ENCODE peak calls at places on chromosomes 13 and 19, in four cellular contexts. E, I, C and M are unnamed samples. For H3K27me3, the result is how much of the 10 kb centered on the place peaks cover.

GRCh38 chr13:102566513-102566912 is 30.3 kb upstream of the TPP2 start:
- DNase-seq in C (no peak), E (no peak), I (no peak), M (no peak)

GRCh38 chr19:7083076-7083956 is 13.8 kb downstream of the ZNF557 start:
- DNase-seq in C (peak), I (no peak), E (no peak), M (no peak)

GRCh38 chr19:5059191-5059579 is 90.3 kb downstream of the KDM4B start:
- DNase-seq in E (no peak), I (no peak), C (peak), M (no peak)

GRCh38 chr13:85367887-85368286 is 431.3 kb downstream of the SLITRK6 start:
- DNase-seq in C (no peak), I (no peak), E (no peak), M (no peak)

GRCh38 chr13:27353166-27353583 is 71.2 kb upstream of the GTF3A start:
- DNase-seq in E (no peak), C (peak), I (peak), M (peak)

GRCh38 chr13:111335263-111335662 is 14.8 kb downstream of the TEX29 start:
- DNase-seq in I (no peak), C (no peak), E (no peak), M (no peak)

GRCh38 chr13:113815151-113816058 is 48.5 kb downstream of the GAS6 start:
- DNase-seq in C (no peak), I (no peak), E (peak), M (peak)

GRCh38 chr13:112696869-112697465 is 7.1 kb downstream of the ATP11A start:
- DNase-seq in E (no peak), C (no peak), I (no peak), M (no peak)

GRCh38 chr13:36999054-36999927 is at the start of gene ALG5:
- DNase-seq in I (peak), E (peak), C (peak), M (peak)

GRCh38 chr13:31372454-31372853 is 172.7 kb downstream of the B3GLCT start:
- DNase-seq in I (no peak), E (no peak), C (no peak), M (no peak)

GRCh38 chr19:44752816-44753618 is 4.5 kb downstream of the BCL3 start:
- DNase-seq in C (peak), I (peak), E (peak), M (peak)

GRCh38 chr19:512548-513365 is 5.5 kb downstream of the TPGS1 start:
- DNase-seq in E (no peak), I (no peak), C (no peak), M (no peak)

GRCh38 chr13:74210693-74211393 is 76.6 kb upstream of the KLF12 start:
- DNase-seq in I (peak), E (no peak), C (peak), M (no peak)

GRCh38 chr19:43674630-43674982 is 4.6 kb upstream of the PLAUR start:
- DNase-seq in C (peak), I (no peak), E (no peak), M (no peak)

GRCh38 chr13:30422056-30422914 is at the start of gene UBE2L5:
- DNase-seq in C (peak), E (peak), I (peak), M (peak)

GRCh38 chr13:20016649-20017364 is 58.3 kb downstream of the ZMYM2 start:
- DNase-seq in E (no peak), C (no peak), I (no peak), M (no peak)

GRCh38 chr19:15010497-15011255 is 31.0 kb upstream of the SLC1A6 start:
- DNase-seq in E (no peak), I (no peak), C (no peak), M (no peak)

GRCh38 chr13:79282976-79283375 is 123.1 kb downstream of the RBM26 start:
- DNase-seq in E (no peak), I (no peak), C (no peak), M (no peak)

GRCh38 chr19:30662211-30662861 is 290.2 kb downstream of the ZNF536 start:
- DNase-seq in I (no peak), E (no peak), C (peak), M (no peak)

GRCh38 chr19:33622505-33622808 is 704 bp downstream of the CHST8 start:
- DNase-seq in I (no peak), C (peak), E (no peak), M (no peak)

GRCh38 chr19:39542198-39542597 is 2.2 kb upstream of the EID2 start:
- DNase-seq in I (no peak), E (no peak), C (no peak), M (no peak)

GRCh38 chr19:10718205-10719196 is 622 bp downstream of the DNM2 start:
- DNase-seq in C (peak), I (no peak), E (peak), M (peak)

GRCh38 chr19:18814063-18814462 is 17.7 kb upstream of the UPF1 start:
- DNase-seq in C (peak), I (no peak), E (no peak), M (no peak)

GRCh38 chr13:51834581-51835158 is 10.3 kb downstream of the TMEM272 start:
- DNase-seq in C (no peak), E (no peak), I (no peak), M (no peak)

GRCh38 chr13:51839711-51840110 is 5.3 kb downstream of the TMEM272 start:
- DNase-seq in C (no peak), E (no peak), I (no peak), M (no peak)

GRCh38 chr13:51838235-51838846 is 6.6 kb downstream of the TMEM272 start:
- DNase-seq in E (no peak), I (no peak), C (peak), M (no peak)

GRCh38 chr13:51833980-51834379 is 11.0 kb downstream of the TMEM272 start:
- DNase-seq in I (no peak), C (no peak), E (no peak), M (no peak)

DNA sequence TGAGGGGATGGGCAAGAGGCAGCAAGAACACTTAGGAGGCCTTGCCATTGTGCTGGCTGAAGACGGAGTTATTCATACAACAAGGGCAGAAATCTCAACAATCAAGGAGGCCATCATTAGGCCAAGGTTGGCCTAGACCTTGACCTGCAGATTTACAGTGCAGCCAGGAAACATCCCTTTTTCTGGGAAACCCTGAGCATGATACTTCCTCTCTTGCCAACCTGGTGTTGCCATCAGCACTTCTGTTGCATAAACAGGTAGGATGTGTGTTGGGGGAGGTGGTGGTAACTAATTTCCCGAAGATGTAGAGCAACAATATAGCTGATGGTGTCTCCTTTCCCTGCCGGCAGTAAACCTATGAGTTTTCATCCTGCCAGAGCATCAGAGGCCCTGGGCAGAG is 8.0 kb downstream of the TMEM272 start:
- DNase-seq in I (no peak), E (no peak), C (no peak), M (no peak)
- H3K27me3 ChIP-seq in I (under half), E (under half), C (under half), M (under half)

DNA sequence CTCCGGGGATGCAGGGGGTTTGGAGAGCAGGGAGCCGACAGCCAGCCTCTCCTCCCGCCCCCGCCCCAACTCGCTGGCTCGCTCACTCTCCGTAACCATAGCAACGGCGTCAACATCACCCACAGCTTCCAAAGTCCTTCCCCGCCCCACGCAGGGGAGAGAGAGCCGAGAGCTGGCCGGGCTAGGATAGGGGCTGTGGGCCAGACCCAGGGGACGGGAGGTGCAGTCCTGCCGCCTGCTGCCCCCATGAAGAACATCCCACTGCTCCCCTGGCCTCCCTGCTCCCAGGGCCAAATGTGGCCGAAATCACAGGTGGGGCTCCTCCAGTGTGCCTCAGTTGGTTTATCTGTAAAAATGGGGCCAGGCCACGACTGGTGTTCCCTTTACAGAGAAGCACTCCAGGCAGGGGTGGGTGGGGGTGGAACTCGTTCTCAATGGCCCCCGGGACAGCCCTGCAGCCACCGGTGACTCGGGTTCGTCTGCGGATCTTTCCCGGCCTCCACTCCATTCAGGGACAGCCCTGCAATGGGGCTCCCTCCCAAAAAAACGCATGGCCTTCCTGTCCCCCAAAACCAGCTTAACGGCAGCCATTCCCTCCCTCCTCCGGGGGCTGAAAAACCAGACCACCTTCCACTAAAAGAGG is 3.1 kb downstream of the KLF16 start:
- DNase-seq in I (no peak), E (peak), C (peak), M (no peak)
- H3K4me3 ChIP-seq in I (peak), E (no peak), C (peak), M (no peak)

DNA sequence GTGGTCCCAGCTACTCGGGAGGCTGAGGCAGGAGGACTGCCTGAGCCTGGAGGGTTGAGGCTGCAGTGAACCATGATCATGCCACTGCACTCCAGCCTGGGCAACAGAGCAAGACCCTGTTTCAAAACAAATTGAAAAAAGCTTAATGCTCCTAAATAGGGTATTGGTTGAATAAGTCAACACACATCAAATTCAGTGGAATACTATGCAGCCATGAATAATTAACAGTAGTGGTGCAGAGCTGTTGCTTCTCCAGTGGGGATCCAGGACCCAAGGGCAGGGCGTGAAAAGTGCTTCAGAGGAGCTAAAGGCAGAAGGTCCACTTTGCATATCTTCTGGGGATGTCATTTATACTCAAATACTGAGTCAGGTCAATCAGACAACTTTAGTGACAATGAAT is 18.2 kb downstream of the SIGLEC8 start:
- DNase-seq in C (no peak), I (no peak), E (no peak), M (no peak)
- H3K27me3 ChIP-seq in C (under half), I (under half), E (under half), M (under half)

GRCh38 chr19:55319786-55320185 is 5.4 kb downstream of the TMEM150B start:
- DNase-seq in E (no peak), C (peak), I (no peak), M (no peak)
- H3K4me3 ChIP-seq in E (no peak), C (no peak), I (no peak), M (no peak)

GRCh38 chr13:96993660-96994029 is 631 bp downstream of the OXGR1 start:
- DNase-seq in E (no peak), C (peak), I (no peak), M (no peak)

GRCh38 chr13:96992633-96993032 is 1.6 kb downstream of the OXGR1 start:
- DNase-seq in I (no peak), E (no peak), C (no peak), M (no peak)

GRCh38 chr13:96988441-96988840 is 5.8 kb downstream of the OXGR1 start:
- DNase-seq in I (no peak), C (no peak), E (no peak), M (no peak)

GRCh38 chr13:96994030-96994848 is at the start of gene OXGR1:
- DNase-seq in C (peak), I (no peak), E (no peak), M (no peak)

DNA sequence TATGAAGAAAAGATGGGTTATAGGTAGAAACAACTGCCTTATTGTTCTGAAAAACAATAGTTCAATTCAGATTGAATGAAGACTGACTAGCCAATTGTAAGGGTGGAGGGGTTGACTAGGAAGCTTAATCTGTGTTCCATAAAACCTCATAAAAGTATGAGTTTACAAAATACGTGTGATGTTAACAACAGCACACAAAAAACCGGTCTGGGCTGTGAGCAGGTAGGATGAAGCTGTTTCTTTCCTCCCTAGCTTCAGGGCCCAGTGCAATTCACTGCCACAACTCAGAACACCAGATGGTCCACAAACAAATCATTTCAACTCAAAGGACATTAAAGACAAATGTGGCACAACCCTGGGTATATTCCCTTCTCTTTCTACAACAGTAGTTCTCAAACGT is 3.2 kb downstream of the OXGR1 start:
- DNase-seq in I (no peak), E (no peak), C (no peak), M (no peak)
- H3K27me3 ChIP-seq in I (under half), E (under half), C (under half), M (under half)

DNA sequence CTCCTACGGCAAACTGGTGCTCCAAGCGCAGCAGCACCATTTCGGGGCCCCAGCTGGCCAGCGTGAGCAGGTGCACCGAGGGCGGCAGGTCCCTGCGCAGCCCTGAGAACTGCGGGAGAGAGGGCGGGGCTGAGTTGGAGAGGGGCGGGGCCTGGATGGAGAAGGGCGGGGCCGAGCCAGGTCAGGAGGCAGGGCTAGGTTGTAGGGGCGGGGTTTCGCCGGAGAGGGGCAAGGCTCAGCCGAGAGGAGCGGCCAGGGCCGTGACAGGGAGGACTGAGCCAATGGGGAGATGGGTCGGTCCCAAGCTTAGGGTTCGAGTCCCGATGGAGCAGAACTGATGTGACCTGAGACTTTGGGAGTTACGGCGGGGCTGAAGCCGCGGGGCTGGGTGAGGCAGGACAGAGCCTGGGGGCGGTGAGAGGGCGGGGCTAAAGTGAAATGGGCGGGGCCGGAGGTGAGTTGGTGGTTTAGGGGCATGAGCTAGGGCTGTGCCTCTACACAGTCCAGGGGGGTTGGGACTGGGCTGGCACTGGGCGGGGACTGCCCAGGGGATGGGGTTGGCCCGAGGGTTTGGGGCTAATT is 19.0 kb downstream of the MAN2B1 start:
- DNase-seq in E (peak), I (no peak), C (peak), M (no peak)
- H3K4me3 ChIP-seq in E (no peak), I (no peak), C (no peak), M (no peak)

GRCh38 chr19:55442372-55443044 is 592 bp downstream of the SHISA7 start:
- DNase-seq in C (no peak), I (no peak), E (no peak), M (no peak)
- H3K27me3 ChIP-seq in C (under half), I (half or more), E (half or more), M (under half)